ENCODE peak calls at places on chromosomes 1 and 21, in five cellular contexts. One of them, this sample, is unnamed.

GRCh38 chr1:198444792-198445191 is 95.7 kb downstream of the ATP6V1G3 start:
- DNase-seq in RWPE1: no peak
- DNase-seq in prostate gland: no peak
- DNase-seq in endothelial cell: no peak
- DNase-seq in lung: no peak
- DNase-seq in this sample: peak

GRCh38 chr21:46056450-46056903 is 41.4 kb upstream of the COL6A2 start:
- DNase-seq in RWPE1: no peak
- DNase-seq in prostate gland: no peak
- DNase-seq in endothelial cell: no peak
- DNase-seq in lung: peak
- DNase-seq in this sample: no peak

GRCh38 chr1:172373864-172374263 is 46.6 kb upstream of the C1orf105 start:
- DNase-seq in RWPE1: no peak
- DNase-seq in prostate gland: no peak
- DNase-seq in endothelial cell: no peak
- DNase-seq in lung: no peak
- DNase-seq in this sample: peak

GRCh38 chr1:28329395-28330153 is 734 bp downstream of the MED18 start:
- DNase-seq in RWPE1: no peak
- DNase-seq in prostate gland: no peak
- DNase-seq in endothelial cell: peak
- DNase-seq in lung: no peak
- DNase-seq in this sample: peak

GRCh38 chr1:219792337-219793021 is 135.9 kb downstream of the SLC30A10 start:
- DNase-seq in RWPE1: no peak
- DNase-seq in prostate gland: no peak
- DNase-seq in endothelial cell: no peak
- DNase-seq in lung: no peak
- DNase-seq in this sample: no peak

GRCh38 chr1:240719953-240720700 is 108.2 kb upstream of the GREM2 start:
- DNase-seq in RWPE1: no peak
- DNase-seq in prostate gland: no peak
- DNase-seq in endothelial cell: no peak
- DNase-seq in lung: no peak
- DNase-seq in this sample: no peak

GRCh38 chr1:55284856-55285255 is 69.7 kb upstream of the USP24 start:
- DNase-seq in RWPE1: peak
- DNase-seq in prostate gland: peak
- DNase-seq in endothelial cell: peak
- DNase-seq in lung: no peak
- DNase-seq in this sample: peak

GRCh38 chr1:209335090-209335692 is 248.3 kb upstream of the CAMK1G start:
- DNase-seq in RWPE1: peak
- DNase-seq in prostate gland: no peak
- DNase-seq in endothelial cell: peak
- DNase-seq in lung: no peak
- DNase-seq in this sample: peak

GRCh38 chr1:181038399-181038873 is 4.7 kb downstream of the MR1 start:
- DNase-seq in RWPE1: peak
- DNase-seq in prostate gland: peak
- DNase-seq in endothelial cell: peak
- DNase-seq in lung: peak
- DNase-seq in this sample: peak

GRCh38 chr1:231407537-231408396 is 14.3 kb downstream of the EGLN1 start:
- DNase-seq in RWPE1: peak
- DNase-seq in prostate gland: no peak
- DNase-seq in endothelial cell: no peak
- DNase-seq in lung: no peak
- DNase-seq in this sample: peak

GRCh38 chr1:178484698-178485225 is 12.0 kb downstream of the CLEC20A start:
- DNase-seq in RWPE1: no peak
- DNase-seq in prostate gland: no peak
- DNase-seq in endothelial cell: no peak
- DNase-seq in lung: no peak
- DNase-seq in this sample: no peak

GRCh38 chr1:205444931-205445652 is 10.8 kb downstream of the BLACAT1 start:
- DNase-seq in RWPE1: no peak
- DNase-seq in prostate gland: peak
- DNase-seq in endothelial cell: no peak
- DNase-seq in lung: no peak
- DNase-seq in this sample: no peak

GRCh38 chr21:35711661-35712060 is 348.7 kb downstream of the SETD4 start:
- DNase-seq in RWPE1: no peak
- DNase-seq in prostate gland: no peak
- DNase-seq in endothelial cell: no peak
- DNase-seq in lung: no peak
- DNase-seq in this sample: no peak

GRCh38 chr1:168821434-168821833 is 92.4 kb upstream of the DPT start:
- DNase-seq in RWPE1: no peak
- DNase-seq in prostate gland: no peak
- DNase-seq in endothelial cell: no peak
- DNase-seq in lung: no peak
- DNase-seq in this sample: no peak

GRCh38 chr1:17765444-17766411 is 10.6 kb downstream of the ACTL8 start:
- DNase-seq in RWPE1: peak
- DNase-seq in prostate gland: no peak
- DNase-seq in endothelial cell: no peak
- DNase-seq in lung: no peak
- DNase-seq in this sample: peak

GRCh38 chr21:34021726-34022125 is 51.7 kb upstream of the MRPS6 start:
- DNase-seq in RWPE1: no peak
- DNase-seq in prostate gland: no peak
- DNase-seq in endothelial cell: no peak
- DNase-seq in lung: no peak
- DNase-seq in this sample: no peak

GRCh38 chr1:221251580-221251979 is 372.3 kb downstream of the HLX start:
- DNase-seq in RWPE1: no peak
- DNase-seq in prostate gland: no peak
- DNase-seq in endothelial cell: no peak
- DNase-seq in lung: no peak
- DNase-seq in this sample: no peak

GRCh38 chr1:85330711-85331290 is 54.4 kb upstream of the BCL10 start:
- DNase-seq in RWPE1: no peak
- DNase-seq in prostate gland: no peak
- DNase-seq in endothelial cell: no peak
- DNase-seq in lung: peak
- DNase-seq in this sample: peak

DNA sequence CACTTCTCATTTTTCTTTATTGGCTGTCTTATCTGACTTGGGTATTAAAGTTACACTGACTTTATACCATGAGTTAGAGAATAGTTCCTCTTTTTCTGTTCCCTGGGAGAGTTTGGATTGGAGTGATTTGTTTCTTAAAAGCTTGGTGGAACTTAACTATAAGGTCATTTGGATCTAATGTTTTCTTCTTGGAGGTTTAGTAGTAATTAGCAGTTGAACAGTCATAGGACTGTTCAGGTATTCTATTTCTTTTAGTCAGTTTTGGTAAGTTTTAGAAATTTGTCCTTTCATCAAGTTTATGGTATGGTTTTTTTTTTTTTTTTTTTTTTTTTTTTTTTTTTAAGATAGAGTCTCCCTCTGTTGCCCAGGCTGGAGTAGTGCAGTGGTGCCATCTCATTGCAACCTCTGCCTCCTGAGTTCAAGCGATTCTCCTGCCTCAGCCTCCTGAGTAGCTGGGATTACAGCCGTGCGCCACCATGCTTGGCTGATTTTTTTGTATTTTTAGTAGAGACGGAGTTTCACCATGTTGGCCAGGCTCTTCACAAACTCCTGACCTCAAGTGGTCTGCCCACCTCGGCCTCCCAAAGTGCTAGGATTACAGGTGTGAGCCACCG is 6.3 kb downstream of the TTC3 start:
- DNase-seq in RWPE1: no peak
- DNase-seq in prostate gland: no peak
- DNase-seq in endothelial cell: no peak
- DNase-seq in lung: no peak
- DNase-seq in this sample: peak
- TF ChIP-seq CTCF in RWPE1: no peak
- TF ChIP-seq CTCF in prostate gland: no peak
- TF ChIP-seq CTCF in endothelial cell: peak
- TF ChIP-seq CTCF in lung: no peak
- TF ChIP-seq CTCF in this sample: peak

DNA sequence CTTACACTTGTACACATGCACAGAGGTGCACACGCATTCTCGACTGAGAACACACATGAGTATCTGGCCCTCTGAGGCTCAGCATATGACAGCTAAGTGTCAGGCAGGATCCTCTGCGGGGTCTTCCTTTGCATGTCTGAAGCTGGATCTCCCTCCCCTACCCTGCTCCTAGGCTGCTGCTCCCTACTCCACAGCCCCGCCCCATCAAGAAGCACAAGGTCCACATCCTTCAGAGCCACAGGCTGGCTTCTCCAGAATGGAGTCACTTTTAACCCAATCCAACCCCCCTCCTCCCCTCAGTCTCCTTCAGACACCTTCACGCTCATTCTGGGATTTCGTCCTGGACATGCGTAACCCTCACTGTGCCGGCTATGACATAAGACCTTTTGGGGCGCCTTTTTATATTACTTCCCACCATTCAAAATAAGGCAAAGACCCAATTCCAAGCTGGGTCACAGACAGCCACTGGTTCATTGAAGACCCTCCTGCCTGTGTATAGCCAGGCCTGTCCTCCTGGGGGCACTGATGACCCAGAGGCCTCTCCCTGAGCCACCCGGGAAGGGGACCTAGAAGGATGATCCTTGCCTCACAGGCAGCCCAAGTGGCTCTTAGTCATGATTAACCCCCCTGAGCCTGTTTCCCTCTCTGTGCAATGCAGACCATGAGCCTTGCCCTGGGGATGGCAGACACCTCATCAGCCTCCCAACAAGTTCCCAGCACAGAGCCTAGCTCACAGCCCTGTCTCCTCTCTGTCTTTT is 4.7 kb downstream of the ADGRB2 start:
- DNase-seq in RWPE1: no peak
- DNase-seq in prostate gland: no peak
- DNase-seq in endothelial cell: no peak
- DNase-seq in lung: no peak
- DNase-seq in this sample: no peak
- TF ChIP-seq CTCF in RWPE1: no peak
- TF ChIP-seq CTCF in prostate gland: no peak
- TF ChIP-seq CTCF in endothelial cell: no peak
- TF ChIP-seq CTCF in lung: no peak
- TF ChIP-seq CTCF in this sample: no peak

DNA sequence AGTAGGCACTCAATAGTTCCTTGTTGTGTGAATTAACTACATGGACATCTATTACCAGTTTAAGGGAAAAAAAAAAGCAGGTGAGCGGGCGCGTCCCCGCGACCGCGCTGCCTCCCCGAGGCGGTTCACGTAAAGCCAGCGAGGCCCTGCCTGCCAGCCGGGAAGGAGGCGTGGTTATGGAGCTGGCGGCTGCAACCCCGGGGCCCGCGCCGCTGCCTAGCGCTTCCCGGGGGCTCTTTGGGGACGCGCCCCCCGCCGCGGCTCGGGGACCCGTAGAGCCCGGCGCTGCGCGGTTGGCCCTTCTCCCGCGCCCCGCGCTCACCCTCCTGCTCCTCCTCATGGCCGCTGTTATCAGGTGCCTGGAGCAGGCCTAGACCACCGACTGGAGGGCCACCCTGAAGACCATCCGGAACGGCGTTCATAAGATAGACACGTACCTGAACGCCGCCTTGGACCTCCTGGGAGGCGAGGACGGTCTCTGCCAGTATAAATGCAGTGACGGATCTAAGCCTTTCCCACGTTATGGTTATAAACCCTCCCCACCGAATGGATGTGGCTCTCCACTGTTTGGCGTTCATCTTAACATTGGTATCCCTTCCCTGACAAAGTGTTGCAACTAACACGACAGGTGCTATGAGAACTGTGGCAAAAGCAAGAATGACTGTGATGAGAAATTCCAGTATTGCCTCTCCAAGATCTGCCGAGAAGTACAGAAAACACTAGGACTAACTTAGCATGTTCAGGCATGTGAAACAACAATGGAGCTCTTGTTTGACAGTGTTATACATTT is 2.6 kb upstream of the CC2D1B start:
- DNase-seq in RWPE1: peak
- DNase-seq in prostate gland: peak
- DNase-seq in endothelial cell: peak
- DNase-seq in lung: peak
- DNase-seq in this sample: peak
- TF ChIP-seq CTCF in RWPE1: peak
- TF ChIP-seq CTCF in prostate gland: no peak
- TF ChIP-seq CTCF in endothelial cell: no peak
- TF ChIP-seq CTCF in lung: no peak
- TF ChIP-seq CTCF in this sample: no peak

GRCh38 chr1:36321119-36321951 is 2.1 kb downstream of the EVA1B start:
- DNase-seq in RWPE1: no peak
- DNase-seq in prostate gland: no peak
- DNase-seq in endothelial cell: peak
- DNase-seq in lung: peak
- DNase-seq in this sample: no peak

GRCh38 chr1:36320767-36321118 is 2.7 kb downstream of the EVA1B start:
- DNase-seq in RWPE1: no peak
- DNase-seq in prostate gland: no peak
- DNase-seq in endothelial cell: no peak
- DNase-seq in lung: no peak
- DNase-seq in this sample: no peak

GRCh38 chr1:36322085-36322785 is 1.2 kb downstream of the EVA1B start:
- DNase-seq in RWPE1: no peak
- DNase-seq in prostate gland: no peak
- DNase-seq in endothelial cell: no peak
- DNase-seq in lung: no peak
- DNase-seq in this sample: no peak

GRCh38 chr1:36322786-36323635 is 434 bp downstream of the EVA1B start:
- DNase-seq in RWPE1: no peak
- DNase-seq in prostate gland: no peak
- DNase-seq in endothelial cell: peak
- DNase-seq in lung: peak
- DNase-seq in this sample: no peak

DNA sequence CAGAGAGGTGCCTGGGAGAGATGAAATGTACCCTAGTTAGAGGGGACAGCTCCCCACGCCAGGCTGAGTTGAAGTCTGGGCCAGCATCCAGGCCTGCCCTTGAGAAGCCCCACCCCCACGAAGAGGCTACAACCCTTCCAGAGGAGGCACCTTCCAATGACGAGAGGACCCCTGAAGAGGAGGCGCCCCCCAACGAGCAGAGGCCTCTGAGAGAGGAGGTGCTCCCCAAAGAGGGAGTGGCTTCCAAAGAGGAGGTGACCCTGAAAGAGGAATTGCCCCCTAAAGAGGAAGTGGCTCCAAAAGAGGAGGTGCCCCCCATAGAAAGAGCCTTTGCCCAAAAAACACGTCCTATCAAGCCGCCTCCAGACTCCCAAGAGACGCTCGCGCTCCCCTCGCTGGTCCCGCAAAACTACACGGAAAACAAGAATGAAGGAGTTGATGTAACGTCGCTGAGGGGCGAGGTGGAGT is 3.1 kb downstream of the EVA1B start:
- DNase-seq in RWPE1: no peak
- DNase-seq in prostate gland: no peak
- DNase-seq in endothelial cell: no peak
- DNase-seq in lung: no peak
- DNase-seq in this sample: no peak
- TF ChIP-seq CTCF in RWPE1: no peak
- TF ChIP-seq CTCF in prostate gland: no peak
- TF ChIP-seq CTCF in endothelial cell: no peak
- TF ChIP-seq CTCF in lung: no peak
- TF ChIP-seq CTCF in this sample: no peak

This sample was measured in MCF 10A.